ENCODE peak calls at places on chromosomes 5 and 9, in four cellular contexts. One of them, this sample, is unnamed.

GRCh38 chr9:98021306-98022040 is 35.1 kb upstream of the NANS start:
- DNase-seq in cardiac muscle cell: no peak
- DNase-seq in BE2C: peak
- DNase-seq in tibial artery: no peak
- DNase-seq in this sample: peak

GRCh38 chr5:97629281-97629680 is 446.2 kb upstream of the RIOK2 start:
- DNase-seq in BE2C: no peak
- DNase-seq in tibial artery: peak
- DNase-seq in cardiac muscle cell: peak
- DNase-seq in this sample: peak

GRCh38 chr9:82334286-82334685 is 345.7 kb downstream of the SPATA31D1 start:
- DNase-seq in cardiac muscle cell: peak
- DNase-seq in BE2C: no peak
- DNase-seq in tibial artery: no peak
- DNase-seq in this sample: no peak

GRCh38 chr5:11903614-11904269 is 504 bp downstream of the CTNND2 start:
- DNase-seq in tibial artery: no peak
- DNase-seq in cardiac muscle cell: peak
- DNase-seq in BE2C: peak
- DNase-seq in this sample: no peak

GRCh38 chr9:69253057-69253456 is 72.0 kb upstream of the ENTREP1 start:
- DNase-seq in BE2C: no peak
- DNase-seq in tibial artery: no peak
- DNase-seq in cardiac muscle cell: no peak
- DNase-seq in this sample: no peak

GRCh38 chr5:133227082-133227481 is 175.3 kb downstream of the HSPA4 start:
- DNase-seq in cardiac muscle cell: no peak
- DNase-seq in BE2C: no peak
- DNase-seq in tibial artery: no peak
- DNase-seq in this sample: no peak

GRCh38 chr5:17135050-17135449 is 82.4 kb upstream of the BASP1 start:
- DNase-seq in tibial artery: no peak
- DNase-seq in cardiac muscle cell: no peak
- DNase-seq in BE2C: no peak
- DNase-seq in this sample: no peak

GRCh38 chr5:32136342-32136741 is 37.8 kb downstream of the GOLPH3 start:
- DNase-seq in tibial artery: no peak
- DNase-seq in cardiac muscle cell: no peak
- DNase-seq in BE2C: no peak
- DNase-seq in this sample: no peak

GRCh38 chr9:36623280-36623679 is 50.6 kb downstream of the MELK start:
- DNase-seq in cardiac muscle cell: peak
- DNase-seq in BE2C: no peak
- DNase-seq in tibial artery: no peak
- DNase-seq in this sample: no peak

GRCh38 chr9:95067888-95068287 is 249.6 kb downstream of the FANCC start:
- DNase-seq in cardiac muscle cell: no peak
- DNase-seq in tibial artery: no peak
- DNase-seq in BE2C: no peak
- DNase-seq in this sample: no peak

GRCh38 chr9:95071925-95072324 is 245.6 kb downstream of the FANCC start:
- DNase-seq in BE2C: no peak
- DNase-seq in cardiac muscle cell: no peak
- DNase-seq in tibial artery: no peak
- DNase-seq in this sample: no peak

GRCh38 chr9:95073042-95073607 is 244.4 kb downstream of the FANCC start:
- DNase-seq in tibial artery: no peak
- DNase-seq in BE2C: no peak
- DNase-seq in cardiac muscle cell: peak
- DNase-seq in this sample: no peak

GRCh38 chr9:95071450-95071849 is 246.1 kb downstream of the FANCC start:
- DNase-seq in tibial artery: no peak
- DNase-seq in BE2C: no peak
- DNase-seq in cardiac muscle cell: no peak
- DNase-seq in this sample: no peak

GRCh38 chr9:95070549-95071021 is 246.9 kb downstream of the FANCC start:
- DNase-seq in cardiac muscle cell: no peak
- DNase-seq in BE2C: no peak
- DNase-seq in tibial artery: no peak
- DNase-seq in this sample: no peak
- TF ChIP-seq CTCF in cardiac muscle cell: no peak
- TF ChIP-seq CTCF in BE2C: no peak
- TF ChIP-seq CTCF in tibial artery: no peak
- TF ChIP-seq CTCF in this sample: no peak

GRCh38 chr9:73050062-73050814 is 97.4 kb upstream of the ALDH1A1 start:
- DNase-seq in tibial artery: no peak
- DNase-seq in cardiac muscle cell: peak
- DNase-seq in BE2C: no peak
- DNase-seq in this sample: no peak
- TF ChIP-seq CTCF in tibial artery: no peak
- TF ChIP-seq CTCF in cardiac muscle cell: peak
- TF ChIP-seq CTCF in BE2C: no peak
- TF ChIP-seq CTCF in this sample: no peak

DNA sequence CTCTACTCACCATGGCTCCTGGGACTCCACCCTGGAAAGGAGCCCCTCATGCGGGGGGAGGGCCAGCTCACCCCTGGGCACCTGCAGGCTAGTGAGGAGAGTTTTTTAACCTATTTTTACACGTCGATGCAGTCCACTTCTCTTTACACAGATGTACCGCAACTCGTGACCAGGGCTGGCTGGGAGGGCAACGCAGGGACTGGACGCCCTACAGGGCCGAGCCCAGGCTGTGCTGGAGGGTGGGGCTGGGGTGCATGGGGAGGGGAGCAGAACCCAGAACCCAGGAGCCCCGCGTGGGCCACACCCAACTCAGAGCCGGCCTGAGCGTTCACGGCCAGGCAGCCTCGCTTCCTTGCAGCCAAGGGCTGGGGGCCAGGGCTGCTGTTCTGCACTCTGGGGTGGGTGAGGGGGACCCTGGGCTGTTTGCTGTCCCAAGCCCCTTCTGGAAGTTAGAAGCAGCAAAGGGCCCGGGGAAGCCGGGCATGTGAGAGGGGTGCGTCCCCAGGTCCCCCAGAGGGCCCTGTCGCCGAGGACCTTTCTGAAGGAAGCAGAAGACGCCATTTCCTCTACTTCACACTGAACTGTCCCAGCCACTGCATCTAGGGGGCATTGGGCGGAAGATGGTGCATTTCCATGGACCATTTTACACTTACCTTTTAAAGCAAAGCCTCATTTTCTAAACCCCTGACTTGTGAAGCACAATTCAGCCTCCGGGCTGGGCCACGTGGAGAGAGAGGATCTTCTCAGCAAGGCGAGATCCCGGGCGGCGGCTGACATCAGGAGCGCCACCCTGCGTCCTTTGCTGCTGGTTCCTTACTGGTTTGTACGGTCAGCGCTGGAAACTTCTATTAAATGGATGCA is 90.5 kb downstream of the KCNT1 start:
- DNase-seq in BE2C: no peak
- DNase-seq in tibial artery: no peak
- DNase-seq in cardiac muscle cell: no peak
- DNase-seq in this sample: no peak
- TF ChIP-seq CTCF in BE2C: no peak
- TF ChIP-seq CTCF in tibial artery: no peak
- TF ChIP-seq CTCF in cardiac muscle cell: no peak
- TF ChIP-seq CTCF in this sample: no peak

GRCh38 chr5:4862500-4862899 is 277.6 kb upstream of the ADAMTS16 start:
- DNase-seq in BE2C: no peak
- DNase-seq in cardiac muscle cell: peak
- DNase-seq in tibial artery: no peak
- DNase-seq in this sample: no peak
- TF ChIP-seq CTCF in BE2C: peak
- TF ChIP-seq CTCF in cardiac muscle cell: peak
- TF ChIP-seq CTCF in tibial artery: peak
- TF ChIP-seq CTCF in this sample: peak

GRCh38 chr5:105868038-105868775 is 1802.5 kb downstream of the EFNA5 start:
- DNase-seq in BE2C: no peak
- DNase-seq in cardiac muscle cell: peak
- DNase-seq in tibial artery: no peak
- DNase-seq in this sample: no peak
- TF ChIP-seq CTCF in BE2C: no peak
- TF ChIP-seq CTCF in cardiac muscle cell: no peak
- TF ChIP-seq CTCF in tibial artery: no peak
- TF ChIP-seq CTCF in this sample: no peak